ENCODE peak calls at places on chromosomes 13 and 19, in ten cellular contexts. A is GM12891, Y is choroid plexus epithelial cell, U is NCI-H1048, S is astrocyte of the hippocampus, E is RWPE2, M is colonic mucosa, R is iris pigment epithelial cell, D is hepatic stellate cell, K is cardiac fibroblast. P is an unnamed sample.

GRCh38 chr19:39514840-39515550 is at the start of gene SELENOV:
- DNase-seq in R (no peak), Y (no peak), M (no peak), U (no peak), A (no peak), S (peak; percentile 28), E (no peak), D (no peak), K (peak; percentile 5), P (no peak)

GRCh38 chr19:33947565-33947964 is 150.9 kb downstream of the KCTD15 start:
- DNase-seq in D (no peak), R (no peak), K (no peak), M (no peak), S (no peak), A (no peak), U (no peak), E (no peak), Y (peak; percentile 1), P (no peak)

GRCh38 chr19:20279516-20279915 is 112.5 kb downstream of the ZNF486 start:
- DNase-seq in S (no peak), K (no peak), Y (no peak), A (no peak), U (no peak), R (no peak), E (no peak), M (no peak), D (no peak), P (no peak)

GRCh38 chr19:29517412-29517811 is 8.4 kb upstream of the VSTM2B start:
- DNase-seq in D (no peak), S (no peak), R (no peak), K (no peak), Y (no peak), M (no peak), U (no peak), E (no peak), A (no peak), P (no peak)

GRCh38 chr19:17951151-17952040 is 15.5 kb upstream of the KCNN1 start:
- DNase-seq in S (no peak), R (no peak), M (no peak), Y (no peak), E (no peak), D (no peak), K (no peak), U (no peak), A (no peak), P (no peak)

GRCh38 chr19:11698231-11698630 is 40.5 kb downstream of the ZNF823 start:
- DNase-seq in A (no peak), R (no peak), E (no peak), M (no peak), D (no peak), K (no peak), U (no peak), S (no peak), Y (no peak), P (no peak)

GRCh38 chr19:45598267-45599011 is 3.6 kb downstream of the GPR4 start:
- DNase-seq in R (no peak), A (no peak), M (no peak), D (no peak), U (no peak), E (no peak), Y (peak; percentile 6), K (peak; percentile 69), S (no peak), P (no peak)

GRCh38 chr19:10368101-10368803 is 12.1 kb downstream of the TYK2 start:
- DNase-seq in M (no peak), A (no peak), S (no peak), R (no peak), U (no peak), K (no peak), D (no peak), Y (no peak), E (no peak), P (no peak)

GRCh38 chr19:4889034-4889825 is 13.5 kb downstream of the ARRDC5 start:
- DNase-seq in R (peak; percentile 80), D (no peak), M (no peak), Y (peak; percentile 47), S (peak; percentile 21), U (no peak), K (peak; percentile 31), A (no peak), E (peak; percentile 91), P (peak; percentile 70)

GRCh38 chr19:9323557-9323918 is 441 bp upstream of the ZNF559 start:
- DNase-seq in A (peak; percentile 30), E (no peak), D (peak; percentile 76), K (peak; percentile 90), R (peak; percentile 92), Y (peak; percentile 95), M (peak; percentile 72), U (no peak), S (peak; percentile 85), P (peak; percentile 81)

GRCh38 chr19:54959840-54960239 is 6.3 kb upstream of the NLRP2 start:
- DNase-seq in Y (no peak), D (no peak), A (peak; percentile 48), K (no peak), R (no peak), U (no peak), E (no peak), M (no peak), S (no peak), P (no peak)

GRCh38 chr19:55325172-55325571 is at the start of gene TMEM150B:
- DNase-seq in R (no peak), E (no peak), M (no peak), K (no peak), S (no peak), A (no peak), D (no peak), Y (no peak), U (no peak), P (no peak)

GRCh38 chr19:42201489-42202289 is 15.8 kb downstream of the DEDD2 start:
- DNase-seq in R (no peak), U (no peak), K (no peak), M (no peak), D (no peak), S (no peak), E (no peak), Y (no peak), A (peak; percentile 72), P (no peak)

GRCh38 chr19:2546128-2547032 is 70.5 kb downstream of the GADD45B start:
- DNase-seq in K (peak; percentile 73), R (no peak), U (no peak), M (peak; percentile 59), E (no peak), D (peak; percentile 63), A (no peak), S (peak; percentile 85), Y (no peak), P (peak; percentile 21)

GRCh38 chr19:14115761-14116160 is 1.8 kb downstream of the PRKACA start:
- DNase-seq in U (no peak), A (no peak), K (no peak), E (no peak), R (no peak), Y (no peak), M (no peak), D (no peak), S (no peak), P (no peak)

GRCh38 chr19:50266896-50267295 is 62.3 kb downstream of the KCNC3 start:
- DNase-seq in D (no peak), Y (no peak), K (no peak), M (peak; percentile 73), A (no peak), E (no peak), U (no peak), S (no peak), R (no peak), P (no peak)

GRCh38 chr19:55373993-55374757 is 2.5 kb upstream of the TMEM190 start:
- DNase-seq in A (no peak), Y (no peak), R (no peak), U (no peak), S (peak; percentile 73), E (peak; percentile 53), K (peak; percentile 64), M (no peak), D (peak; percentile 75), P (no peak)

GRCh38 chr13:98930014-98930625 is 47.7 kb downstream of the DOCK9 start:
- DNase-seq in S (no peak), K (no peak), M (no peak), Y (no peak), D (no peak), E (no peak), U (no peak), A (no peak), R (no peak), P (no peak)

GRCh38 chr13:23953860-23954512 is 56.7 kb upstream of the C1QTNF9B start:
- DNase-seq in D (no peak), K (no peak), A (no peak), U (no peak), M (no peak), S (no peak), R (no peak), E (no peak), Y (no peak), P (no peak)

GRCh38 chr19:44684892-44685847 is 13.8 kb upstream of the CEACAM16 start:
- DNase-seq in Y (peak; percentile 68), R (peak; percentile 82), U (no peak), A (no peak), S (peak; percentile 86), D (peak; percentile 89), E (no peak), M (no peak), K (peak; percentile 94), P (peak; percentile 84)

GRCh38 chr19:29685326-29685725 is 20.1 kb downstream of the PLEKHF1 start:
- DNase-seq in R (no peak), A (no peak), K (peak; percentile 62), Y (no peak), S (peak; percentile 68), M (no peak), D (no peak), U (no peak), E (no peak), P (no peak)

GRCh38 chr13:26914624-26915023 is 154.0 kb upstream of the GPR12 start:
- DNase-seq in A (no peak), R (peak; percentile 9), S (peak; percentile 43), E (no peak), D (no peak), U (no peak), M (no peak), K (peak; percentile 6), Y (peak; percentile 10), P (no peak)

GRCh38 chr13:55263045-55263444 is 1877.7 kb upstream of the PRR20A start:
- DNase-seq in A (no peak), M (no peak), R (no peak), D (no peak), U (no peak), S (no peak), E (no peak), Y (no peak), K (no peak), P (no peak)

GRCh38 chr19:48398329-48399235 is 5.1 kb downstream of the GRIN2D start:
- DNase-seq in E (peak; percentile 92), A (peak; percentile 85), Y (peak; percentile 94), S (peak; percentile 86), M (peak; percentile 86), R (peak; percentile 93), U (peak; percentile 75), K (peak; percentile 90), D (no peak), P (peak; percentile 29)

GRCh38 chr19:13281567-13282291 is 131.5 kb downstream of the IER2 start:
- DNase-seq in R (no peak), D (peak; percentile 35), U (no peak), M (no peak), A (no peak), Y (no peak), E (no peak), S (no peak), K (no peak), P (no peak)

GRCh38 chr19:31348416-31349159 is 648 bp downstream of the TSHZ3 start:
- DNase-seq in A (no peak), E (no peak), D (peak; percentile 28), M (no peak), R (peak; percentile 51), Y (peak; percentile 43), U (no peak), K (peak; percentile 30), S (peak; percentile 64), P (no peak)

GRCh38 chr19:18063463-18063862 is 23.3 kb downstream of the IL12RB1 start:
- DNase-seq in Y (no peak), U (no peak), M (no peak), K (no peak), A (no peak), E (no peak), D (no peak), R (no peak), S (no peak), P (no peak)

P was measured in renal cortical epithelial cell.